ENCODE peak calls at places on chromosomes 16 and 17, in nine cellular contexts. W is M059J; L is HEK293T; V is NCI-H2171 treated with DMSO at 0.1 percent for 48 hours; Q is renal cortical epithelial cell; T is uterus; I is AG04450; F is stimulated activated CD4-positive, alpha-beta T cell treated with anti-CD3 and anti-CD28 coated beads, Interleukin-1b, Interleukin-23, amount 100 ng/mL, for 24 hours; A is GM12865. R is an unnamed sample.

GRCh38 chr16:69616082-69616481 is 50.3 kb downstream of the NFAT5 start:
- DNase-seq in I (no peak), V (no peak), W (no peak), A (no peak), L (no peak), F (no peak), Q (no peak), T (no peak), R (no peak)

GRCh38 chr16:78762222-78762621 is 662.8 kb downstream of the WWOX start:
- DNase-seq in L (no peak), F (no peak), Q (no peak), V (no peak), A (no peak), I (no peak), T (no peak), W (no peak), R (no peak)

GRCh38 chr16:1200014-1200627 is 24.9 kb downstream of the TPSG1 start:
- DNase-seq in A (no peak), L (no peak), I (no peak), W (no peak), V (no peak), Q (no peak), F (no peak), T (no peak), R (no peak)

GRCh38 chr16:55471448-55472097 is 7.4 kb upstream of the MMP2 start:
- DNase-seq in T (no peak), F (no peak), I (peak; percentile 51), L (no peak), W (peak; percentile 95), V (no peak), A (peak; percentile 52), Q (peak; percentile 89), R (peak; percentile 89)

GRCh38 chr17:67156269-67157199 is 88.5 kb downstream of the HELZ start:
- DNase-seq in A (no peak), W (peak; percentile 66), Q (peak; percentile 92), I (no peak), V (no peak), F (no peak), L (no peak), T (no peak), R (peak; percentile 45)

GRCh38 chr16:54847207-54847606 is 83.5 kb upstream of the IRX5 start:
- DNase-seq in L (no peak), T (no peak), W (peak; percentile 11), V (peak; percentile 34), F (no peak), A (no peak), I (no peak), Q (peak; percentile 1), R (no peak)

GRCh38 chr17:81444610-81445339 is 49.5 kb downstream of the BAHCC1 start:
- DNase-seq in F (no peak), I (no peak), T (no peak), W (no peak), L (no peak), A (no peak), V (no peak), Q (no peak), R (no peak)

GRCh38 chr16:22694887-22695382 is 119.0 kb upstream of the HS3ST2 start:
- DNase-seq in W (peak; percentile 61), I (peak; percentile 61), V (no peak), F (no peak), A (no peak), Q (no peak), T (peak; percentile 56), L (no peak), R (peak; percentile 88)

GRCh38 chr17:66964083-66964771 is at the start of gene CACNG4:
- DNase-seq in Q (no peak), V (peak; percentile 54), I (no peak), A (no peak), T (no peak), L (peak; percentile 58), W (peak; percentile 12), F (no peak), R (no peak)

GRCh38 chr17:65485388-65486299 is 75.8 kb downstream of the AXIN2 start:
- DNase-seq in L (no peak), W (no peak), T (no peak), I (no peak), V (peak; percentile 38), Q (no peak), A (no peak), F (no peak), R (no peak)

GRCh38 chr17:6257339-6257738 is 177.6 kb downstream of the AIPL1 start:
- DNase-seq in I (no peak), L (no peak), T (no peak), F (no peak), A (no peak), V (no peak), W (no peak), Q (peak; percentile 86), R (peak; percentile 50)

GRCh38 chr17:72407336-72408121 is 286.7 kb downstream of the SOX9 start:
- DNase-seq in W (peak; percentile 100), Q (peak; percentile 98), A (peak; percentile 83), V (peak; percentile 89), T (peak; percentile 50), L (peak; percentile 53), I (peak; percentile 94), F (no peak), R (peak; percentile 98)

GRCh38 chr17:19322129-19322505 is 40.4 kb downstream of the B9D1 start:
- DNase-seq in I (no peak), Q (no peak), W (no peak), F (no peak), L (no peak), V (no peak), T (no peak), A (no peak), R (no peak)

R was measured in EL.